ENCODE peak calls at places on chromosome 20, in eight cellular contexts. T, I, O, K, N, P, R and X are unnamed samples.

GRCh38 chr20:37941332-37941731 is 38.4 kb downstream of the VSTM2L start:
- DNase-seq in N (peak; percentile 30), R (no peak), T (no peak), O (no peak), K (no peak), I (no peak), P (no peak), X (no peak)

GRCh38 chr20:45085289-45085688 is 15.6 kb downstream of the KCNS1 start:
- DNase-seq in I (no peak), K (no peak), T (no peak), O (no peak), R (no peak), N (no peak), P (no peak), X (no peak)

GRCh38 chr20:37526238-37526838 is 1.3 kb downstream of the BLCAP start:
- DNase-seq in T (no peak), P (no peak), I (peak; percentile 32), N (peak; percentile 75), K (peak; percentile 64), O (peak; percentile 53), R (peak; percentile 80), X (peak; percentile 90)

GRCh38 chr20:43537921-43538854 is 20.6 kb upstream of the SGK2 start:
- DNase-seq in R (peak; percentile 73), P (no peak), O (peak; percentile 70), I (peak; percentile 47), N (peak; percentile 76), K (peak; percentile 82), T (peak; percentile 59), X (peak; percentile 68)

GRCh38 chr20:37823276-37823980 is 79.5 kb upstream of the VSTM2L start:
- DNase-seq in N (no peak), T (no peak), P (no peak), R (no peak), I (no peak), O (peak; percentile 29), K (peak; percentile 58), X (no peak)

GRCh38 chr20:52724586-52724985 is 247.6 kb upstream of the TSHZ2 start:
- DNase-seq in R (no peak), N (no peak), I (no peak), O (no peak), P (peak; percentile 74), K (no peak), T (no peak), X (no peak)

GRCh38 chr20:38126146-38126912 is 38.7 kb downstream of the TGM2 start:
- DNase-seq in O (no peak), N (no peak), K (no peak), R (peak; percentile 42), P (no peak), I (peak; percentile 30), T (no peak), X (no peak)

GRCh38 chr20:24389686-24390085 is 79.7 kb upstream of the SYNDIG1 start:
- DNase-seq in O (no peak), P (no peak), T (no peak), I (peak; percentile 33), K (no peak), N (no peak), R (no peak), X (no peak)

GRCh38 chr20:44010162-44010704 is 95.6 kb downstream of the TOX2 start:
- DNase-seq in T (no peak), I (no peak), N (no peak), R (no peak), P (no peak), K (no peak), O (no peak), X (peak; percentile 55)

GRCh38 chr20:21166801-21167200 is 40.9 kb downstream of the KIZ start:
- DNase-seq in N (no peak), T (no peak), O (no peak), K (no peak), R (no peak), P (no peak), I (no peak), X (no peak)

GRCh38 chr20:34022154-34022842 is 28.6 kb downstream of the RALY start:
- DNase-seq in T (no peak), N (no peak), O (no peak), K (peak; percentile 12), I (no peak), P (no peak), R (peak; percentile 34), X (peak; percentile 54)

GRCh38 chr20:51393566-51393965 is 149.0 kb downstream of the NFATC2 start:
- DNase-seq in P (no peak), O (no peak), K (no peak), T (no peak), R (no peak), N (peak; percentile 35), I (no peak), X (no peak)

GRCh38 chr20:36181934-36182603 is 27.5 kb downstream of the EPB41L1 start:
- DNase-seq in R (peak; percentile 68), T (no peak), N (no peak), K (no peak), P (no peak), O (peak; percentile 74), I (peak; percentile 80), X (no peak)

GRCh38 chr20:38321959-38322598 is 18.1 kb downstream of the BPI start:
- DNase-seq in R (peak; percentile 81), N (peak; percentile 54), O (peak; percentile 73), K (peak; percentile 79), P (peak; percentile 17), T (no peak), I (peak; percentile 41), X (peak; percentile 63)

GRCh38 chr20:15379897-15380296 is 1042.5 kb upstream of the FLRT3 start:
- DNase-seq in T (no peak), I (no peak), R (no peak), K (no peak), P (no peak), O (no peak), N (no peak), X (no peak)

GRCh38 chr20:10868299-10868698 is 194.5 kb upstream of the JAG1 start:
- DNase-seq in N (no peak), R (no peak), K (no peak), T (no peak), O (no peak), P (no peak), I (no peak), X (no peak)

GRCh38 chr20:41287327-41287726 is 30.2 kb downstream of the ZHX3 start:
- DNase-seq in T (no peak), P (no peak), K (no peak), I (peak; percentile 22), R (peak; percentile 76), O (peak; percentile 82), N (no peak), X (no peak)

GRCh38 chr20:10111144-10111771 is 76.5 kb downstream of the ANKEF1 start:
- DNase-seq in N (no peak), R (no peak), T (no peak), P (peak; percentile 78), K (peak; percentile 62), O (no peak), I (no peak), X (no peak)

GRCh38 chr20:61166324-61166723 is 85.7 kb upstream of the CDH4 start:
- DNase-seq in O (peak; percentile 27), R (no peak), K (no peak), P (no peak), T (no peak), N (no peak), I (peak; percentile 17), X (no peak)

GRCh38 chr20:32149566-32150170 is 40.2 kb downstream of the TM9SF4 start:
- DNase-seq in O (no peak), P (no peak), I (no peak), T (no peak), K (no peak), R (no peak), N (no peak), X (no peak)

GRCh38 chr20:32559753-32560380 is 25.3 kb downstream of the NOL4L start:
- DNase-seq in N (no peak), P (no peak), K (no peak), I (no peak), T (no peak), O (no peak), R (no peak), X (no peak)

GRCh38 chr20:24337074-24337473 is 132.4 kb upstream of the SYNDIG1 start:
- DNase-seq in T (no peak), I (no peak), N (peak; percentile 26), R (no peak), K (no peak), P (no peak), O (peak; percentile 34), X (no peak)

GRCh38 chr20:7897965-7898364 is 42.3 kb downstream of the HAO1 start:
- DNase-seq in R (no peak), K (no peak), N (no peak), O (no peak), P (no peak), T (no peak), I (no peak), X (no peak)
- TF ChIP-seq CTCF in R (no peak), K (no peak), N (no peak), O (no peak), P (no peak), T (no peak), I (no peak), X (no peak)

GRCh38 chr20:57693002-57693582 is 16.7 kb downstream of the PMEPA1 start:
- DNase-seq in P (no peak), R (no peak), I (no peak), O (no peak), T (peak; percentile 29), N (no peak), K (peak; percentile 85), X (no peak)
- TF ChIP-seq CTCF in P (peak; percentile 57), R (no peak), I (no peak), O (peak; percentile 36), T (peak; percentile 38), N (no peak), K (peak; percentile 31), X (no peak)

DNA sequence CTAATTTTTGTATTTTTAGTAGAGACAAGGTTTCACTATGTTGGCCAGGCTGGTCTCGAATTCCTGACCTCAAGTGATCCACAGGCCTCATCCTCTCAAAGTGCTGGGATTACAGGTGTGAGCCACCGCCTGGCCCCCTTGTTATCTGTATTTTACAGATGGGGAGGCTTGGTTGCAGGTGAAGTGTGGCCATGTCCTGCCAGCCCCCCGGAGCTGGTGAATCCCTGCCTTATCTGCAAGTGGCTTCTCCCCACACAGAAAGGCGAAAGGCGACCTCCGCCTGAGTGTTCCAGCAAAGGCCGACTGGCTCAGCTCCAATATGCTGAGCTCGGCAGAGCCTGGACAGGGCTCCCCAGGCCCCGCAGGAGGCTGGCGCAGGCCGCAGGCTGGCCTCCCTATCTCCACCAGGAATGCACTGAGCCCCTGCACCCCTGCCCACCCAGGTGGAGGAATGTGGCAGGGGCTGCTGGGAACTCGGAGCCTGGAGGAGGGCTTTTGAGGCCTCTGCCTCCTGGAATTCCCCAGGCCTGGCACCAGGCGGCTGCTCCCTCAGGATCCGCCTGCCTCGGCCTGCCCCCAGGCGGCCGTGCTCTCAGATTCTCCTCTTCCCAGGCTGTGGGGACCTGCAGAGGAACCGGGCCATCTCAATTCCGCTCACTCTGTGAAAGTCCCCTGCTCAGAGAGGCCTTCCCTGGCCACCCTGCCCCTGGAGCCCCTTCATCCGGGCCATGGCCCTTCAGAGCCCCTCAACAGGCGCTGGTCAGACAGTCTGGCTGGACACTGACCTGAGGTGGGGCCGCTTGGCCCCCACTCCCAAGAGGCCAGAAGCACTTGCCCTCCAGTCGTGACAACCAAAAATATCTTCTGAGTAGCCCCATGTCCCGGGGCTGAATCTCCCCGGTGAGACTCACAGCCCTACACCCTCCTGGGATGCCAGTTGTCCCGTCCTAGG is 9.3 kb upstream of the LAMA5 start:
- DNase-seq in P (no peak), I (peak; percentile 63), K (peak; percentile 91), O (no peak), R (peak; percentile 88), N (peak; percentile 49), T (peak; percentile 64), X (no peak)
- TF ChIP-seq CTCF in P (no peak), I (peak; percentile 29), K (peak; percentile 60), O (peak; percentile 71), R (peak; percentile 59), N (no peak), T (peak; percentile 57), X (no peak)

GRCh38 chr20:49583669-49584417 is 15.9 kb upstream of the PTGIS start:
- DNase-seq in R (peak; percentile 94), K (peak; percentile 86), N (no peak), P (peak; percentile 92), I (peak; percentile 89), O (peak; percentile 93), T (peak; percentile 21), X (no peak)
- TF ChIP-seq CTCF in R (peak; percentile 14), K (peak; percentile 25), N (no peak), P (no peak), I (no peak), O (peak; percentile 9), T (peak; percentile 9), X (no peak)